ENCODE peak calls at places on chromosomes 2 and 18, in four cellular contexts. R is SK-N-SH, M is neuronal stem cell, O is astrocyte. U is an unnamed sample.

GRCh38 chr2:224159345-224159928 is 120.4 kb upstream of the SERPINE2 start:
- DNase-seq in M (no peak), R (no peak), O (no peak), U (no peak)

GRCh38 chr2:64613276-64613675 is 40.4 kb downstream of the SERTAD2 start:
- DNase-seq in R (no peak), O (peak; percentile 51), M (no peak), U (no peak)

GRCh38 chr2:8575011-8575750 is 106.7 kb upstream of the ID2 start:
- DNase-seq in R (peak; percentile 89), O (peak; percentile 20), M (no peak), U (no peak)

GRCh38 chr2:48754874-48755273 is 650 bp downstream of the LHCGR start:
- DNase-seq in M (no peak), R (no peak), O (no peak), U (no peak)

GRCh38 chr18:3508576-3509559 is 58.9 kb downstream of the TGIF1 start:
- DNase-seq in O (no peak), R (no peak), M (no peak), U (no peak)

GRCh38 chr2:67437132-67437531 is 40.0 kb downstream of the ETAA1 start:
- DNase-seq in M (no peak), R (no peak), O (peak; percentile 26), U (no peak)

GRCh38 chr2:230312638-230313037 is 14.4 kb upstream of the SP140L start:
- DNase-seq in M (no peak), O (peak; percentile 38), R (no peak), U (no peak)

GRCh38 chr2:37637122-37637875 is 34.1 kb downstream of the CDC42EP3 start:
- DNase-seq in O (no peak), R (no peak), M (no peak), U (no peak)

GRCh38 chr18:71442830-71443229 is 1101.3 kb downstream of the CBLN2 start:
- DNase-seq in R (no peak), M (no peak), O (peak; percentile 86), U (no peak)

DNA sequence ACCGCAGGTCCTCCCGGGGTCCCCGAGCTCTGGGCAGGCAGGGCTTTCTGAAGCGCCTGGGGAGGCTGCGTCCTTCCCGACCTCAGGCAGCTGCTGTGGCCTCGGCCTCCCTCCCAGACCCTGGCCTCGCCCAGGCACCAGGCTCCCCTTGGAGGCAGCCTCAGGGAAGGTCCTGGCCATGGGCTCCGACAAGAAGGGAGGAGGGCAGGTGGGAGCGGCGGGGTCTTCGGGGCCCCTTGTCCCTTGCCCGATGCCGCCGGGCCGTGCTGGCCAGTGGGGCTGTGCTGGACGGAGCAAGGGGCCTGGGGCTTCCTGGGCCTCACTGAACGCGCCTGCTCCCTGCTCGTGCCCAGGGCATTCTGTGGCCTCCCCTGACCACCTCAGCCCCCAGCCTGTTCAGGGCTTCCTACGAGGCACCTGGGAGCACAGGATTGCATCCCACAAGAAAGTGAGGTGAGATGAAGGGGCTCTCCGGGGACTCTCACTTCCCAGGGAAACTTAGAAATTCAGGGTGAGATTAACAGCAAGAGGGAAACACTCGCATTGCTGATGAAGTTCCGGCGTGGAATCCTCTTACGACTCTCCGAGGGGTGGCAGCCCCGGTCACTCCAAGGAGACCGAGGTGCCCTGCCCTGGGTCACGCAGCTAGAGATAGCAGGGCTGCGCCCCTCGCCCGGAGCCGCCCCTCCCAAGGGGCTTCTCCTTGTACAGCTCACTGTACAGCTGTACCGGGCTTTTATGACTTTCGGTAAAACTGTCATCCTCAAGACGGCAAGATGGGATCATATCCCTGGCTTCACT is 792 bp downstream of the MFSD2B start:
- DNase-seq in R (peak; percentile 40), M (no peak), O (no peak), U (no peak)
- H3K4me3 ChIP-seq in R (no peak overlapping the region), M (no peak overlapping the region), O (peak overlapping the region; percentile 51), U (peak overlapping the region; percentile 43)

DNA sequence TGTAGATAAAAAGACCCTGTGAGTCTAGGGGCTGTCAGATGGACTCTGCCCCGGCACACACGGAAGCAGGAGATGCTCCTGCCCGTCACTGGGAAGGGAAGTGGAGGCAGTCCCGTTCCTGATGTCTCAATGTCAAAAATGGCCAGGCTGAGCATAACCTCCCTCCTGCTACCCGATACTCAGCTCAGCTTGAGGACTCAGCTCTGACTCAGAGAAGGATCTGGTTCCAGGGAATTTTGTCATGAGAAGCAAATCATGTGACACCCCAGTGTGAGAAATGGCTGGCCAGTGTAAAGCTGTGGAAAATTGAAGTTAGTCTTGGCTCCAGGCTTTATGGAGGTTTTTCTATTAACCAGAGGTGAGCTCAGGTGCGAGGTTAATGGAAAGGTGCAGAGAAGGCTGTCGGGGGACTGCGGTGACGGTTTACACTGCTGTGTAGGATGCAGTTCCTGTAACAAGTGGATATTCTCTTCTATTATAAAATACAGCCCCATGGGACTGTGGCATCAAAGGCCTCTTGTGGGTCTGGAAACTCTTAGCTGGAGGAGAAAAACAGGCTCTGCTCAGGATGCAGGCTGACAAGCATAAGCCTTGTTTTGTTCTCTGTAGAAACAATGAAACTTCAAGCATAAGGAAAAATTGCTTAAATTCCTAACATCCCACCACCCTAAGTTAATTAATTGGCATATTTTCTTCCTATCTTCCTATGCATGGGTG is 24.7 kb upstream of the AGAP1 start:
- DNase-seq in R (no peak), M (peak; percentile 8), O (peak; percentile 81), U (peak; percentile 31)
- H3K9ac ChIP-seq in R (no peak overlapping the region), M (no peak overlapping the region), O (peak overlapping the region; percentile 29), U (no peak overlapping the region)

GRCh38 chr18:50981381-50981780 is 13.5 kb downstream of the ELAC1 start:
- DNase-seq in O (peak; percentile 42), M (no peak), R (no peak), U (no peak)

GRCh38 chr18:50987261-50987660 is 19.4 kb downstream of the ELAC1 start:
- DNase-seq in R (no peak), M (no peak), O (no peak), U (no peak)

GRCh38 chr18:50982802-50983179 is 15.0 kb downstream of the ELAC1 start:
- DNase-seq in M (no peak), R (no peak), O (no peak), U (no peak)

GRCh38 chr18:50986360-50987087 is 18.7 kb downstream of the ELAC1 start:
- DNase-seq in R (no peak), M (no peak), O (peak; percentile 63), U (no peak)

DNA sequence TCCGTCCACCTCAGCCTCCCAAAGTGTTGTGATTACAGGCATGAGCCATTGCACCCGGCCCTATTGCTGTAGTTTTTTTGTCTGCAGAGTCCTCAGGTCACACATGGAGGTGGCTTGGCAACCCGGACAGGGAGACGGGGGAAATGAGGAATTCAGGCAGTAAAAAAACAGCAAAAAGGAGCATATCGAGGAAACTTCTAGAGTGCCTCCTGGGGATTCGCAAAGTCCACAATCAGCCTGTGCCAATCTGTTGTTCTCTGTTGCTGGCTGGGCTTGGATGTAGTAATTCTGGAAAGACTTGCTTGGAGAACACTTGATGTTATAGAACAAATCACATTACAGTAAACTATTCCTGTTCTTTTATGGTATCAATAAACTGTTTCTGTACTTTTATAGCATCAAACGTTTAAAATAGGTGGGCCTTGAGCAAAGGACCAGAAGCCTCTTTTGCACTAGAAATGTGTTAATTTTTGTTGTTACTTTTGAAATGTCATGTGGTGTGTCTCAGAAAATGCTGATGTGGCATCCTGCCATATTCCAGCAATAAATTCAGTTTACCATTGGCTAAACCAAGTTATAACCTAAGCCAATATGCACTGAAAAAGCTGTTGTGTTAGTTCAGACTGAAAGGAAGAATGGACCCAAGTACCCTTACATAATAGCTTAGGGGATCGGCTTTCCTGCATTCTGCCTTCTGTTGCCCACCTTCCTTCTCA is 14.4 kb downstream of the ELAC1 start:
- DNase-seq in O (no peak), M (no peak), R (no peak), U (peak; percentile 51)
- H3K4me1 ChIP-seq in O (peaks cover 12% of the 10 kb centered on the region), M (no peaks in the 10 kb centered on the region), R (peaks cover 5% of the 10 kb centered on the region), U (peaks cover 4% of the 10 kb centered on the region)

GRCh38 chr2:36348721-36349120 is 6.9 kb upstream of the CRIM1 start:
- DNase-seq in M (no peak), R (no peak), O (no peak), U (no peak)

GRCh38 chr2:36351291-36352023 is 4.1 kb upstream of the CRIM1 start:
- DNase-seq in M (no peak), R (no peak), O (no peak), U (no peak)

GRCh38 chr2:36352711-36353110 is 2.9 kb upstream of the CRIM1 start:
- DNase-seq in O (peak; percentile 87), R (no peak), M (no peak), U (no peak)

GRCh38 chr2:36354816-36355156 is 792 bp upstream of the CRIM1 start:
- DNase-seq in R (no peak), M (no peak), O (no peak), U (no peak)

DNA sequence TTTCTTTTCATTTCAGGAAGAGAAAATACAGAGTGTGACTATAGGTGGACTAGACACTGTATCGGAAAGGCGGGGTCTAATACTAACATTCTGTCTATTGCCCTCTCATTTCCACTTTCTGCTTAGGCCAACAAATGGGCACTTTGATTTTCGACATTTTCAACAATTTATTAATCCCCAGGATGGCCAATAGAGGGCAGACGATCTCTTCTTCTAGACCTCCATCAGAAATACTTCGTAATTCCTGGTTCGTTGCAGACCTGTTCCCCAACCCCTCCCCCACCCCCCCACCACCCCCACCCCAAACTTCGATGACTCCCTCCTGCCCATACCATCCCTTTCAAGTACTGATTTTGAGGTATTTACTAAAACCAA is 3.6 kb upstream of the CRIM1 start:
- DNase-seq in O (no peak), M (no peak), R (peak; percentile 67), U (no peak)
- H3K4me3 ChIP-seq in O (no peak overlapping the region), M (no peak overlapping the region), R (peak overlapping the region; percentile 0), U (no peak overlapping the region)

DNA sequence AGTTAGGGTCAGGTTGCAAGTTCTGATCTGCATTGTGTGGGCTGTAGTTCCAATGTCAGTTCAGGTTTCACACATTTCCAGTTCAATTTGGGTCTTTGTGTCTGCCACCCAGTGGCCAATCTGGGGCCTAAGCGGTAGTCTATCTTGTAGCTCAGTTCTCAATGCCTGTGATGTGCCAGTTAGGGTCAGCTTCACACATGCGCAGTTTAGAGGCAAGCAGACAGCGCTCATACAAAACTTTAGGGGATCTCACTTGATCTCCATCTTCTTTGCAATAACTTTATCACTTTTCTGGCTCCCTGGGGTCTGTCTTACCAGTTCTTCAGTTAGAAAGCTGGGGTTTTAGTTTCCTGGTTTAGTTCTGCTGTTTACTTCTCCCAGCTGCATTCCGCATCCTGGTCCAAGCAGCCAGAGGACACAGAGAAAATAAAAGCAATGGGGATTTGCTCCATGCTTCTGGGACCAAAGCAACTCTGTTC is 11.0 kb upstream of the ZNF24 start:
- DNase-seq in O (peak; percentile 73), M (peak; percentile 58), R (peak; percentile 72), U (peak; percentile 68)
- H3K9ac ChIP-seq in O (no peak overlapping the region), M (no peak overlapping the region), R (no peak overlapping the region), U (no peak overlapping the region)

DNA sequence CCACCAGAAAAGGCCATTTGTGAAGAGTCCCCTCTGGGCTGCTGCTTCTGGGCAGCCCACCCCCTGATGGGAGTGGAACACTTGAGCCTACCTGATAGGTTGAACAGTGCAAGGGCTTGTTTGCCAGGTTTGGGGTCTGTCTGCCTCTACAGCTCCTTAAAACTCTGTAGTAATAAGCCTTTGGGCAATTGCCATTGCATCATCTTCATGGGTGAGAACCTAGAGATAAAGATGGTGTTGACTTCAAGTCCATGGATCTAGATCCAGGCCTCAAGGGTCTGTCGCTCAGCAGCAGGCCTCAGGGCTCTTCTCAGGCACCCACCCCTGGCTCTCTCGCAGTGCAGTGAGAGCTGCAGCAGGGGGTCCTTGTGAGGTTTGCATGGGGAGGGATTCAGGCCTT is 47.1 kb upstream of the MCFD2 start:
- DNase-seq in O (no peak), M (no peak), R (no peak), U (no peak)
- H3K4me1 ChIP-seq in O (peaks cover 25% of the 10 kb centered on the region), M (no peaks in the 10 kb centered on the region), R (peaks cover 27% of the 10 kb centered on the region), U (peaks cover 1% of the 10 kb centered on the region)